ENCODE peak calls at places on chromosomes 11 and 22, in ten cellular contexts. K is uterus, R is A549, A is adrenal gland, B is gastrocnemius medialis, P is testis, M is HCT116, E is lower leg skin, Z is right lobe of liver, Q is IMR-90. U is an unnamed sample.

GRCh38 chr11:60367896-60368295 is 10.4 kb upstream of the MS4A7 start:
- DNase-seq in Z (no peak), P (no peak), R (no peak), E (no peak), K (no peak), A (no peak), M (no peak), B (no peak), Q (no peak), U (no peak)

GRCh38 chr11:119236891-119237290 is 30.8 kb downstream of the CBL start:
- DNase-seq in R (no peak), K (no peak), Q (peak), B (no peak), P (no peak), A (no peak), M (no peak), Z (no peak), E (no peak), U (no peak)

GRCh38 chr11:108958446-108959123 is 293.7 kb downstream of the DDX10 start:
- DNase-seq in P (no peak), K (no peak), A (peak), Q (peak), Z (no peak), R (peak), M (no peak), B (no peak), E (no peak), U (no peak)

GRCh38 chr11:26620282-26621045 is 48.4 kb upstream of the MUC15 start:
- DNase-seq in K (no peak), Z (no peak), R (peak), B (no peak), M (no peak), A (no peak), Q (no peak), P (no peak), E (no peak), U (no peak)

GRCh38 chr11:82384308-82384707 is 349.4 kb downstream of the FAM181B start:
- DNase-seq in R (no peak), Z (no peak), Q (no peak), B (no peak), P (no peak), M (no peak), K (no peak), A (no peak), E (no peak), U (no peak)

GRCh38 chr11:94528551-94528950 is 15.2 kb upstream of the FUT4 start:
- DNase-seq in B (no peak), R (no peak), P (no peak), K (no peak), M (no peak), E (no peak), Z (no peak), Q (no peak), A (no peak), U (no peak)

GRCh38 chr22:43114958-43115357 is 4.4 kb downstream of the BIK start:
- DNase-seq in Q (no peak), R (no peak), E (no peak), A (no peak), M (no peak), K (no peak), P (no peak), Z (no peak), B (no peak), U (no peak)

GRCh38 chr11:104962852-104963251 is 5.5 kb downstream of the CASP4 start:
- DNase-seq in Z (no peak), R (no peak), P (no peak), A (no peak), K (no peak), B (no peak), M (no peak), E (no peak), Q (no peak), U (no peak)

GRCh38 chr22:19122752-19123492 is 710 bp upstream of the DGCR2 start:
- DNase-seq in A (no peak), P (peak), K (no peak), E (no peak), Z (no peak), B (no peak), Q (peak), M (no peak), R (no peak), U (peak)

GRCh38 chr22:47203554-47203991 is 441.1 kb downstream of the TBC1D22A start:
- DNase-seq in E (peak), A (no peak), Z (no peak), K (no peak), Q (no peak), M (no peak), R (no peak), B (no peak), P (peak), U (no peak)

GRCh38 chr22:40009953-40010751 is 15.4 kb downstream of the FAM83F start:
- DNase-seq in A (no peak), K (no peak), M (no peak), B (no peak), P (no peak), Q (no peak), R (no peak), Z (no peak), E (no peak), U (no peak)

GRCh38 chr11:82680252-82680651 is 53.4 kb downstream of the FAM181B start:
- DNase-seq in P (no peak), E (no peak), Q (no peak), R (no peak), B (no peak), Z (no peak), K (no peak), A (no peak), M (no peak), U (no peak)

GRCh38 chr11:115215694-115216615 is 288.3 kb downstream of the CADM1 start:
- DNase-seq in Z (no peak), E (no peak), R (peak), P (no peak), Q (no peak), K (no peak), B (no peak), M (no peak), A (no peak), U (no peak)

GRCh38 chr11:121152764-121153163 is 51.7 kb downstream of the TECTA start:
- DNase-seq in B (no peak), M (no peak), Q (no peak), P (no peak), Z (no peak), A (no peak), K (no peak), E (no peak), R (no peak), U (no peak)

GRCh38 chr22:40436460-40437431 is 66.4 kb downstream of the SGSM3 start:
- DNase-seq in E (no peak), R (peak), Z (no peak), A (no peak), K (peak), Q (peak), B (no peak), M (peak), P (peak), U (no peak)

GRCh38 chr11:47967577-47968230 is 12.7 kb upstream of the PTPRJ start:
- DNase-seq in Q (peak), M (no peak), R (no peak), K (no peak), A (no peak), B (no peak), E (no peak), P (no peak), Z (no peak), U (no peak)

GRCh38 chr11:18540207-18541009 is 13.7 kb upstream of the TSG101 start:
- DNase-seq in B (no peak), A (no peak), Q (peak), R (peak), K (no peak), Z (no peak), P (no peak), M (no peak), E (no peak), U (no peak)

GRCh38 chr22:41563051-41563711 is 2.4 kb downstream of the CSDC2 start:
- DNase-seq in R (peak), Q (peak), A (peak), K (peak), Z (no peak), E (no peak), P (peak), M (no peak), B (no peak), U (peak)

GRCh38 chr22:27323646-27324045 is 477.9 kb downstream of the MN1 start:
- DNase-seq in K (no peak), A (no peak), P (no peak), R (no peak), E (peak), B (no peak), Q (no peak), Z (no peak), M (no peak), U (no peak)

GRCh38 chr11:119506436-119506835 is 83.5 kb upstream of the THY1 start:
- DNase-seq in R (no peak), M (no peak), Z (no peak), P (no peak), Q (no peak), B (no peak), E (no peak), K (no peak), A (no peak), U (no peak)

GRCh38 chr11:61794579-61794978 is 1.9 kb downstream of the FEN1 start:
- DNase-seq in M (no peak), K (no peak), B (no peak), A (no peak), Z (no peak), E (no peak), Q (no peak), P (no peak), R (no peak), U (no peak)

GRCh38 chr11:61796127-61796526 is 3.4 kb downstream of the FEN1 start:
- DNase-seq in B (no peak), Q (no peak), M (no peak), P (no peak), R (no peak), E (no peak), K (no peak), A (no peak), Z (no peak), U (no peak)

GRCh38 chr11:61797263-61797944 is 4.7 kb downstream of the FEN1 start:
- DNase-seq in P (peak), M (peak), Q (peak), E (no peak), Z (peak), K (peak), B (peak), A (peak), R (peak), U (no peak)

GRCh38 chr11:61793829-61794204 is 1.1 kb downstream of the FEN1 start:
- DNase-seq in A (no peak), R (no peak), M (no peak), K (no peak), Z (no peak), E (no peak), B (no peak), P (no peak), Q (no peak), U (no peak)

DNA sequence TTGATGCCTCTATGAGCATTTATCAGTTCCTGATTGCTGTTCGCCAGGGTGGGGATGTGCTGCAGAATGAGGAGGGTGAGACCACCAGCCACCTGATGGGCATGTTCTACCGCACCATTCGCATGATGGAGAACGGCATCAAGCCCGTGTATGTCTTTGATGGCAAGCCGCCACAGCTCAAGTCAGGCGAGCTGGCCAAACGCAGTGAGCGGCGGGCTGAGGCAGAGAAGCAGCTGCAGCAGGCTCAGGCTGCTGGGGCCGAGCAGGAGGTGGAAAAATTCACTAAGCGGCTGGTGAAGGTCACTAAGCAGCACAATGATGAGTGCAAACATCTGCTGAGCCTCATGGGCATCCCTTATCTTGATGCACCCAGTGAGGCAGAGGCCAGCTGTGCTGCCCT is 2.7 kb downstream of the FEN1 start:
- DNase-seq in K (no peak), A (no peak), P (no peak), M (no peak), B (no peak), R (no peak), Z (no peak), Q (no peak), E (no peak), U (no peak)
- TF ChIP-seq POLR2A in K (no peak), A (no peak), P (no peak), M (no peak), B (no peak), R (no peak), Z (no peak), Q (no peak), E (no peak), U (no peak)

DNA sequence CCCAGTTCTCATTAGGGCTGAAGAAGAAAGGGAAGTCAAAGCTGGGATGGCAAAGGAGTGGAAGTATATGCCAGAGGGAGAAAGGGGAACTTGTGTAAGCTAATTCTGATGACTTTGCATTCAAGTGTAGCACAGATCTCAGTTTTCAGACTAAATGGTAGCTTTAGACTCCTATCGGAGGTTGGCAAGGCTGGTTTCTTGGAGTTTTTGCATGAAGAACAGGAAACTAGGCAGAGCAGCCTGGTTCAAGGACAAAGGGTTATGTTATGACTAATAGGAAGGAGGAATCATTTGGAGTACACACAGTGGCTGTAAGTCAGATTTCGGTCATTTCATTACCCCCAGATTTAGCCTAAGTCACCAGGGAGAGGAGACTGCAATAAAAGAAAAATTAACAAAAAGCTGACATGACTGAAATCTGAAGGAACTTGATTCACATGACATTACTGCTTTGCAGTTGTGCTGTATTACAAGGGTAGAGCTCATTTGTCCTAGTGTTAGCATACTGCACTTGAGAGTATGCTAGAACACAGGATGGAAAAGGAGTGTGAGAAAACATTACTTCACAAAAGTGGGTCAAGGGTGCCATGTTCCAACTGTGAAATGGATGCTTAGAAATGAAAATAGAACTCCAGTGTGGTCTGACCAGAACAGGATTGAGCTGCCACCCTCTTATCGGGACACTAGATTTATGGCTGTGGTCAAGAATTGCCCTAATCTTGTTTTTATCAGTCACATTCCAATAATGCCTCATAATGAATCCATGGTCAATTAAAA is 23.6 kb downstream of the ADM start:
- DNase-seq in M (no peak), E (no peak), B (no peak), K (no peak), R (no peak), P (no peak), A (no peak), Z (no peak), Q (peak), U (no peak)
- TF ChIP-seq POLR2A in M (no peak), E (no peak), B (no peak), K (no peak), R (no peak), P (no peak), A (no peak), Z (no peak), Q (no peak), U (no peak)

DNA sequence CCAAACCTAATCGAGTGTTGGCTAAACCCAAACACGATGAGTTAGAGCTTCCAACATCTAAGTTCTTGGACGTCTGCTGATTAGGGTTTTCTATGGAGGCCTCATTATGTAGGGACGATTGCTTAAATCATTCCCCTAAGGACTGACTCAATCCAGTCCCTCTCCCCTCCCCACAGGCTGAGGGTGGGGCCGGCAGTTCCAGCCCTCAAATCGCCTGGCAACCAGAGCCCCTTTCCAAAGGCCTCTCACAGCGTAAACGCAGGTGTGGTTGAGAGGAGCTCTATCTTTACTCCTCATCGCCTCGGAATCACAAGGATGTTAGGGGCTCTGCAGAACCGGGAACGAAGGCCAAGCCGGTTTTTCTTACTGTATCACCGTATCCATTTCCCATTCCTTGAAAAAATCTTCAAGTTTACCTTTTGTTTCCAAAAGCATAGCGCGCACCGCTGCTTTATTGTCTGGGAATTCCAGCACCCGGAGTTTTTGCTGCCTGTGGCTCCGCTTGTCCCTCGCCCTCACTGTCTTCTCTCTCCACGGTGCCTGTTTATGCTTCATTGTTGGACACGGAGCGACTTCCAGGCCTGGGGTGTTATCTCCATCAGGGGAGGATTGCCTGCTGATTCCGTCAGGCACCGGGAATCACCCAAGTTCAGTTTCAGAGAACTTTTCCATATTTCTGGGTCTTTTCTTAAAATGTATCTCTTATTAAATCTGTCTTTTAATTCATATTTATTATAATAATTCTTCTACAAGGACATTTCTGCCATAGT is 13.8 kb upstream of the IFITM3 start:
- DNase-seq in R (no peak), Q (no peak), A (no peak), Z (no peak), K (peak), M (no peak), E (no peak), B (no peak), P (peak), U (no peak)
- TF ChIP-seq POLR2A in R (no peak), Q (no peak), A (no peak), Z (no peak), K (peak), M (no peak), E (no peak), B (no peak), P (no peak), U (no peak)

DNA sequence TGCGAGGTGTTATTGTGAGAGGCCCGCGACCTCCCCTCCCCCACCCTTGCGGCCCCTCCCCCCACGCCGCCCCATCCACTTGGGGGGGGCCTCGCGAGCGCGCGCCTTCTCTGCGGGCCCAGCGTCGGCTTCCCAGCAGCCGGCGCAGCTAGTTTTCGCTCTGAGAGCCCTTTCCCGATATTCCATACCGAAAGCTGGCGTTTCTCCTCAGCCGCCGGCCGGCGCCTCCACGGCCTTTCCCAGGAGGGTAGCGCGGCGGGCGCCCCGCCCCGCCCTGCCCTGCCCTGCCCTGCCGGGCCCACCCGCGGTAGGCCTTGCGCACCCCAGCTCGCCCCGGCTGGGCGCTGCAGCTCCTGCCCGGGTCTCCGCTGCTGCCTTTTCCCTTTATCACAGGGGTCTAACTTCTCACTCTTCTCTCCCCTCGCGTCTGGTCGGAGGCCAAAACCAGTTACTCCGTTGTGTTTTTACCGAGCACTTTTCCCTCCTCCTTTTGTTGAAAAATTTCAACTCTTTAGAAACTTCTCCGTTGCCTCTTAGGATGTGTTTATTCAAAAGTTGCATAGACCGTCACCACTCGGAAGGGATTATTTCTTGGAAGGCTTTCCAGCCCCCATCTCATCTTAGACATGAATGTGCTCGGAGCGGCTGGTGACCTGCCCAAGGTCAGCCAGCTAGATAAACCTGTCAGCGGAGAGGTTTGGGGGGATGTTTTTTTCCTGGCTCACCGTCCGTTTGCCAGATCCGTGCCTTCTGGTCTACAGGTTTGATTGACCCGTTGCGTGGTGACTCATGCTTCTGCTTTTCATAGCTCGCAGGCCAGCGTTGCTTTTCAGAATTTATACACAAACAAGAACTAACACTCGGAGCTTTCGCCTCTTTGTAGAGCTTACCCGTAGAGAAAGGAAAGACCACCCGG is 648 bp downstream of the PAFAH1B2 start:
- DNase-seq in M (no peak), P (peak), E (peak), A (peak), K (peak), B (peak), Z (peak), R (peak), Q (peak), U (peak)
- TF ChIP-seq POLR2A in M (no peak), P (no peak), E (no peak), A (peak), K (no peak), B (no peak), Z (no peak), R (no peak), Q (peak), U (no peak)

GRCh38 chr11:86955111-86955673 is at the start of gene FZD4:
- DNase-seq in Z (peak), B (peak), P (peak), R (peak), K (peak), A (peak), E (peak), Q (peak), M (peak), U (peak)
- TF ChIP-seq POLR2A in Z (peak), B (peak), P (no peak), R (peak), K (peak), A (peak), E (no peak), Q (peak), M (no peak), U (peak)